ENCODE peak calls at places on chromosomes 12 and 14, in eight cellular contexts. One of them, this sample, is unnamed.

GRCh38 chr14:105200641-105201040 is 19.5 kb upstream of the NUDT14 start:
- DNase-seq in lung: no peak
- DNase-seq in epithelial cell of esophagus: no peak
- DNase-seq in B cell: no peak
- DNase-seq in cardiac fibroblast: no peak
- DNase-seq in progenitor cell of endocrine pancreas: no peak
- DNase-seq in nephron progenitor cell: no peak
- DNase-seq in fibroblast of mammary gland: no peak
- DNase-seq in this sample: no peak

GRCh38 chr12:642633-643477 is 20.4 kb downstream of the NINJ2 start:
- DNase-seq in nephron progenitor cell: peak
- DNase-seq in B cell: peak
- DNase-seq in fibroblast of mammary gland: peak
- DNase-seq in lung: peak
- DNase-seq in progenitor cell of endocrine pancreas: peak
- DNase-seq in cardiac fibroblast: peak
- DNase-seq in epithelial cell of esophagus: peak
- DNase-seq in this sample: peak

GRCh38 chr12:80001562-80001961 is 66.7 kb upstream of the PPP1R12A start:
- DNase-seq in nephron progenitor cell: no peak
- DNase-seq in lung: no peak
- DNase-seq in epithelial cell of esophagus: peak
- DNase-seq in B cell: no peak
- DNase-seq in fibroblast of mammary gland: no peak
- DNase-seq in progenitor cell of endocrine pancreas: no peak
- DNase-seq in cardiac fibroblast: no peak
- DNase-seq in this sample: no peak

GRCh38 chr14:103398427-103399195 is 13.4 kb downstream of the MARK3 start:
- DNase-seq in epithelial cell of esophagus: peak
- DNase-seq in B cell: no peak
- DNase-seq in lung: no peak
- DNase-seq in fibroblast of mammary gland: peak
- DNase-seq in nephron progenitor cell: no peak
- DNase-seq in progenitor cell of endocrine pancreas: no peak
- DNase-seq in cardiac fibroblast: peak
- DNase-seq in this sample: no peak

GRCh38 chr12:125076103-125076502 is 10.9 kb downstream of the AACS start:
- DNase-seq in lung: no peak
- DNase-seq in fibroblast of mammary gland: no peak
- DNase-seq in epithelial cell of esophagus: no peak
- DNase-seq in progenitor cell of endocrine pancreas: no peak
- DNase-seq in cardiac fibroblast: no peak
- DNase-seq in nephron progenitor cell: no peak
- DNase-seq in B cell: no peak
- DNase-seq in this sample: no peak

GRCh38 chr14:51880810-51881580 is 20.6 kb downstream of the GNG2 start:
- DNase-seq in cardiac fibroblast: peak
- DNase-seq in epithelial cell of esophagus: no peak
- DNase-seq in fibroblast of mammary gland: peak
- DNase-seq in nephron progenitor cell: no peak
- DNase-seq in B cell: no peak
- DNase-seq in progenitor cell of endocrine pancreas: no peak
- DNase-seq in lung: no peak
- DNase-seq in this sample: no peak

GRCh38 chr12:127620956-127621355 is 646.0 kb upstream of the TMEM132C start:
- DNase-seq in cardiac fibroblast: no peak
- DNase-seq in B cell: no peak
- DNase-seq in lung: no peak
- DNase-seq in epithelial cell of esophagus: no peak
- DNase-seq in progenitor cell of endocrine pancreas: no peak
- DNase-seq in nephron progenitor cell: no peak
- DNase-seq in fibroblast of mammary gland: no peak
- DNase-seq in this sample: no peak

GRCh38 chr12:11663128-11663527 is 13.7 kb downstream of the ETV6 start:
- DNase-seq in nephron progenitor cell: no peak
- DNase-seq in fibroblast of mammary gland: no peak
- DNase-seq in cardiac fibroblast: no peak
- DNase-seq in epithelial cell of esophagus: no peak
- DNase-seq in lung: no peak
- DNase-seq in B cell: no peak
- DNase-seq in progenitor cell of endocrine pancreas: no peak
- DNase-seq in this sample: no peak

GRCh38 chr12:51593539-51593938 is 2.5 kb downstream of the SCN8A start:
- DNase-seq in cardiac fibroblast: peak
- DNase-seq in epithelial cell of esophagus: peak
- DNase-seq in progenitor cell of endocrine pancreas: no peak
- DNase-seq in B cell: peak
- DNase-seq in lung: no peak
- DNase-seq in fibroblast of mammary gland: peak
- DNase-seq in nephron progenitor cell: peak
- DNase-seq in this sample: peak

GRCh38 chr12:45730842-45731336 is 1.4 kb downstream of the ARID2 start:
- DNase-seq in fibroblast of mammary gland: peak
- DNase-seq in lung: no peak
- DNase-seq in epithelial cell of esophagus: peak
- DNase-seq in progenitor cell of endocrine pancreas: no peak
- DNase-seq in cardiac fibroblast: peak
- DNase-seq in B cell: peak
- DNase-seq in nephron progenitor cell: no peak
- DNase-seq in this sample: peak

GRCh38 chr14:90785474-90785873 is 30.8 kb downstream of the TTC7B start:
- DNase-seq in progenitor cell of endocrine pancreas: no peak
- DNase-seq in nephron progenitor cell: no peak
- DNase-seq in fibroblast of mammary gland: no peak
- DNase-seq in cardiac fibroblast: peak
- DNase-seq in lung: peak
- DNase-seq in epithelial cell of esophagus: no peak
- DNase-seq in B cell: no peak
- DNase-seq in this sample: no peak
- TF ChIP-seq CTCF in progenitor cell of endocrine pancreas: no peak
- TF ChIP-seq CTCF in nephron progenitor cell: no peak
- TF ChIP-seq CTCF in fibroblast of mammary gland: no peak
- TF ChIP-seq CTCF in cardiac fibroblast: peak
- TF ChIP-seq CTCF in lung: no peak
- TF ChIP-seq CTCF in epithelial cell of esophagus: no peak
- TF ChIP-seq CTCF in B cell: no peak
- TF ChIP-seq CTCF in this sample: no peak

DNA sequence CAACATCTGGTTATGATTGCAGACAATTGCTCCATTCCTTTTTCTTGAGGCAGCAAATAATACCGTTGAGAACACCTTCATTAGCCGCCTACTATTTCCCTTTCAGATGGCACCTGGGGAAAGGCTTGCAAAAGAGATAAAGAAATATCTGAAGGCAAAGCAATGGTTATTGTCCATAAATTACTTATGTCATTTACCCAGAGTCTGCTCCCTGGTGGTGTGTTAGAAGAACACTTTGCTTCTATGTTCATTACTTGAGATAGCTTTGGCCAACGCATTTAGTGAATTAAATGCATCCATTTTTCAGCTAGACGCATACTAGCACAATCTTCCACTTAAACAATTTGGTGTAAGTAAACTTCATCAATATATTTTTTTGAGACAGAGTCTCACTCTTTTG is 377.7 kb downstream of the KCNH5 start:
- DNase-seq in progenitor cell of endocrine pancreas: no peak
- DNase-seq in nephron progenitor cell: no peak
- DNase-seq in cardiac fibroblast: no peak
- DNase-seq in fibroblast of mammary gland: no peak
- DNase-seq in B cell: no peak
- DNase-seq in lung: no peak
- DNase-seq in epithelial cell of esophagus: peak
- DNase-seq in this sample: no peak
- TF ChIP-seq CTCF in progenitor cell of endocrine pancreas: no peak
- TF ChIP-seq CTCF in nephron progenitor cell: no peak
- TF ChIP-seq CTCF in cardiac fibroblast: no peak
- TF ChIP-seq CTCF in fibroblast of mammary gland: no peak
- TF ChIP-seq CTCF in B cell: no peak
- TF ChIP-seq CTCF in lung: no peak
- TF ChIP-seq CTCF in epithelial cell of esophagus: no peak
- TF ChIP-seq CTCF in this sample: no peak

GRCh38 chr14:59190372-59190771 is 1.9 kb downstream of the DAAM1 start:
- DNase-seq in progenitor cell of endocrine pancreas: no peak
- DNase-seq in B cell: no peak
- DNase-seq in fibroblast of mammary gland: peak
- DNase-seq in nephron progenitor cell: peak
- DNase-seq in cardiac fibroblast: peak
- DNase-seq in epithelial cell of esophagus: peak
- DNase-seq in lung: no peak
- DNase-seq in this sample: no peak
- TF ChIP-seq CTCF in progenitor cell of endocrine pancreas: peak
- TF ChIP-seq CTCF in B cell: no peak
- TF ChIP-seq CTCF in fibroblast of mammary gland: peak
- TF ChIP-seq CTCF in nephron progenitor cell: no peak
- TF ChIP-seq CTCF in cardiac fibroblast: peak
- TF ChIP-seq CTCF in epithelial cell of esophagus: no peak
- TF ChIP-seq CTCF in lung: no peak
- TF ChIP-seq CTCF in this sample: no peak

GRCh38 chr12:114692558-114693531 is 8.9 kb upstream of the TBX3 start:
- DNase-seq in nephron progenitor cell: no peak
- DNase-seq in cardiac fibroblast: no peak
- DNase-seq in B cell: no peak
- DNase-seq in fibroblast of mammary gland: no peak
- DNase-seq in progenitor cell of endocrine pancreas: no peak
- DNase-seq in lung: no peak
- DNase-seq in epithelial cell of esophagus: no peak
- DNase-seq in this sample: no peak
- TF ChIP-seq CTCF in nephron progenitor cell: no peak
- TF ChIP-seq CTCF in cardiac fibroblast: peak
- TF ChIP-seq CTCF in B cell: no peak
- TF ChIP-seq CTCF in fibroblast of mammary gland: no peak
- TF ChIP-seq CTCF in progenitor cell of endocrine pancreas: no peak
- TF ChIP-seq CTCF in lung: no peak
- TF ChIP-seq CTCF in epithelial cell of esophagus: no peak
- TF ChIP-seq CTCF in this sample: no peak

DNA sequence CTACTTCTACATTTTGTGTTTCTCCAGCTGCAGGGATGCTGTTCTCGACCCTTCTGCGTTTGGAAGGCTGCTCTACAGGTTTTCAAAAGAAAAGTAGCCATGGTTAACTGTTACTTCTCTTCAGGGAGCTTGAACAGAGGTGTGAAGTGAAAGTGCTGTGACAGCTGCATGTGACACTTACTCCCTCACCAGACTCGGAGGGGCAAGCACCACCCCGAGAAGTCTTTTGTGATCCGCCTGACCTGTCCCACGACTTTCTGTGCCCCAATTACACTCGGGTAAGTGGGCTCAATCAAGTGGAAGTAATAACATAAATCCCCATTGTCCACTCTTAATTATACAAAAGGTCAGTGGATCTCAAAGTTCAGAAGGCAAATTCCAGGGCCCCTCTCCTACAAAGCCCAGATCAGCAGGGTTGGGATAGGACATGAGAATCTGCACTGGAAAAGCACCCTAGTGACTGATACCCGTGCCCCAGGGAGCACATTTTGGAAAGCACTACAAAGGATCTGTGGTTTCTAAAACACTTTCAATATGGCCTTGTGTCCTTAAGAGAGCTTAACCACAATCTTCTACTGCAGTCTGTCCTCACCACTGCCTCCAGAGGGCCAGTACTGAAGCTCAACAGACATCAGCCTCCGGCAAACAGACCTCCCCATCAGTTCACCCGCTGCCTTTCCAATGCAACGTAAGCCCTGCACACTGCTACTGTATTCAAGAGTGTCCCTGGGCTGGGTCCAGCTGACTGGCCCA is 11.6 kb downstream of the FICD start:
- DNase-seq in fibroblast of mammary gland: peak
- DNase-seq in nephron progenitor cell: no peak
- DNase-seq in progenitor cell of endocrine pancreas: no peak
- DNase-seq in cardiac fibroblast: peak
- DNase-seq in lung: no peak
- DNase-seq in epithelial cell of esophagus: no peak
- DNase-seq in B cell: no peak
- DNase-seq in this sample: no peak
- TF ChIP-seq CTCF in fibroblast of mammary gland: peak
- TF ChIP-seq CTCF in nephron progenitor cell: no peak
- TF ChIP-seq CTCF in progenitor cell of endocrine pancreas: no peak
- TF ChIP-seq CTCF in cardiac fibroblast: no peak
- TF ChIP-seq CTCF in lung: no peak
- TF ChIP-seq CTCF in epithelial cell of esophagus: no peak
- TF ChIP-seq CTCF in B cell: no peak
- TF ChIP-seq CTCF in this sample: no peak

GRCh38 chr14:73591690-73592448 is at the start of gene ACOT4:
- DNase-seq in progenitor cell of endocrine pancreas: peak
- DNase-seq in nephron progenitor cell: peak
- DNase-seq in B cell: peak
- DNase-seq in fibroblast of mammary gland: no peak
- DNase-seq in epithelial cell of esophagus: peak
- DNase-seq in cardiac fibroblast: peak
- DNase-seq in lung: peak
- DNase-seq in this sample: peak
- TF ChIP-seq CTCF in progenitor cell of endocrine pancreas: peak
- TF ChIP-seq CTCF in nephron progenitor cell: no peak
- TF ChIP-seq CTCF in B cell: peak
- TF ChIP-seq CTCF in fibroblast of mammary gland: no peak
- TF ChIP-seq CTCF in epithelial cell of esophagus: no peak
- TF ChIP-seq CTCF in cardiac fibroblast: no peak
- TF ChIP-seq CTCF in lung: no peak
- TF ChIP-seq CTCF in this sample: no peak

This sample was measured in endothelial cell.